ENCODE peak calls at places on chromosome 15, in six cellular contexts. Z is coronary artery; C is heart left ventricle; O is activated CD8-positive, alpha-beta T cell treated with anti-CD3 and anti-CD28 coated beads, Interleukin-2, amount 10 ng/mL, durations not matched to agents 7 days and 5 days; N is left ventricle myocardium inferior; M is myocyte. T is an unnamed sample.

GRCh38 chr15:45307230-45307924 is 55.3 kb downstream of the SLC28A2 start:
- DNase-seq in M (peak), N (no peak), C (no peak), O (no peak), Z (no peak), T (no peak)

GRCh38 chr15:49619226-49619625 is 1.4 kb downstream of the FAM227B start:
- DNase-seq in M (no peak), Z (no peak), N (no peak), O (no peak), C (no peak), T (no peak)

GRCh38 chr15:28885630-28886430 is at the start of gene APBA2:
- DNase-seq in N (no peak), M (no peak), C (no peak), O (peak), Z (no peak), T (no peak)

GRCh38 chr15:71844916-71845315 is 34.6 kb downstream of the NR2E3 start:
- DNase-seq in O (no peak), N (no peak), Z (no peak), C (no peak), M (no peak), T (no peak)

GRCh38 chr15:61275901-61276300 is 46.8 kb upstream of the RORA start:
- DNase-seq in O (no peak), C (no peak), N (no peak), Z (no peak), M (no peak), T (no peak)

GRCh38 chr15:68830141-68830540 is 9.4 kb upstream of the ANP32A start:
- DNase-seq in C (no peak), N (no peak), O (no peak), Z (no peak), M (no peak), T (no peak)

GRCh38 chr15:39583586-39584265 is 2.8 kb downstream of the THBS1 start:
- DNase-seq in Z (no peak), O (peak), M (peak), C (no peak), N (no peak), T (no peak)

GRCh38 chr15:78105541-78106241 is 13.3 kb downstream of the SH2D7 start:
- DNase-seq in O (peak), N (no peak), Z (no peak), C (no peak), M (peak), T (no peak)

GRCh38 chr15:95262866-95263564 is 1031.7 kb downstream of the MCTP2 start:
- DNase-seq in Z (no peak), M (peak), O (no peak), C (no peak), N (no peak), T (no peak)

GRCh38 chr15:67080118-67080899 is 14.9 kb downstream of the SMAD3 start:
- DNase-seq in M (peak), O (no peak), N (peak), Z (peak), C (no peak), T (no peak)

GRCh38 chr15:40330368-40330836 is 6.9 kb downstream of the INAFM2 start:
- DNase-seq in M (peak), Z (no peak), N (no peak), C (peak), O (no peak), T (no peak)

GRCh38 chr15:87263844-87264243 is 992.7 kb downstream of the NTRK3 start:
- DNase-seq in O (no peak), M (no peak), Z (no peak), N (no peak), C (no peak), T (no peak)

GRCh38 chr15:66835558-66835878 is 133.5 kb downstream of the SMAD6 start:
- DNase-seq in M (peak), C (peak), O (no peak), Z (no peak), N (no peak), T (no peak)

GRCh38 chr15:40990789-40991188 is 37.5 kb downstream of the CHAC1 start:
- DNase-seq in M (no peak), O (no peak), Z (no peak), C (no peak), N (no peak), T (no peak)

GRCh38 chr15:66746231-66746605 is 44.2 kb downstream of the SMAD6 start:
- DNase-seq in O (no peak), N (no peak), C (peak), M (no peak), Z (no peak), T (no peak)